ENCODE peak calls at places on chromosomes 16 and 17, in eight cellular contexts. C is heart right ventricle, Y is colonic mucosa, P is GM23338, J is fibroblast of lung, B is pancreas, H is MM.1S, A is prostate gland. E is an unnamed sample.

GRCh38 chr16:54976651-54977200 is 46.1 kb downstream of the IRX5 start:
- DNase-seq in C (no peak), Y (no peak), P (no peak), J (no peak), B (no peak), H (no peak), A (no peak), E (no peak)

GRCh38 chr17:49984283-49984682 is 10.7 kb downstream of the DLX3 start:
- DNase-seq in C (no peak), Y (no peak), P (peak), J (no peak), B (no peak), H (no peak), A (no peak), E (no peak)

GRCh38 chr17:43211480-43212402 is at the start of gene TMEM106A:
- DNase-seq in C (peak), Y (peak), P (peak), J (peak), B (peak), H (peak), A (peak), E (peak)

GRCh38 chr17:352421-353212 is at the start of gene RPH3AL:
- DNase-seq in C (peak), Y (peak), P (peak), J (peak), B (peak), H (no peak), A (peak), E (no peak)

GRCh38 chr17:74361613-74362391 is at the start of gene BTBD17:
- DNase-seq in C (peak), Y (peak), P (peak), J (no peak), B (peak), H (no peak), A (peak), E (peak)

GRCh38 chr17:69523252-69523861 is 108.9 kb downstream of the MAP2K6 start:
- DNase-seq in C (peak), Y (peak), P (peak), J (peak), B (no peak), H (peak), A (peak), E (peak)

GRCh38 chr17:67125924-67126323 is 81.6 kb downstream of the CACNG1 start:
- DNase-seq in C (no peak), Y (no peak), P (no peak), J (no peak), B (no peak), H (no peak), A (no peak), E (no peak)

GRCh38 chr17:45096926-45097325 is 35.4 kb downstream of the PLCD3 start:
- DNase-seq in C (no peak), Y (no peak), P (no peak), J (no peak), B (no peak), H (no peak), A (no peak), E (no peak)

GRCh38 chr16:25126820-25127232 is 15.3 kb downstream of the LCMT1 start:
- DNase-seq in C (no peak), Y (peak), P (no peak), J (peak), B (no peak), H (peak), A (no peak), E (peak)

GRCh38 chr17:44219126-44219635 is 294 bp downstream of the UBTF start:
- DNase-seq in C (peak), Y (peak), P (peak), J (peak), B (peak), H (peak), A (peak), E (peak)

GRCh38 chr17:35432176-35433074 is at the start of gene SLFN12:
- DNase-seq in C (peak), Y (peak), P (peak), J (peak), B (no peak), H (peak), A (no peak), E (peak)

GRCh38 chr16:2154533-2155090 is 970 bp upstream of the TRAF7 start:
- DNase-seq in C (no peak), Y (peak), P (peak), J (no peak), B (no peak), H (peak), A (no peak), E (no peak)

GRCh38 chr17:79465011-79466006 is 145.5 kb downstream of the RBFOX3 start:
- DNase-seq in C (no peak), Y (no peak), P (no peak), J (no peak), B (no peak), H (no peak), A (no peak), E (no peak)

GRCh38 chr17:35046740-35047283 is 16.7 kb downstream of the RFFL start:
- DNase-seq in C (no peak), Y (no peak), P (no peak), J (peak), B (no peak), H (peak), A (no peak), E (peak)

GRCh38 chr17:8744086-8744781 is 402 bp downstream of the CCDC42 start:
- DNase-seq in C (no peak), Y (no peak), P (no peak), J (no peak), B (no peak), H (no peak), A (no peak), E (no peak)

GRCh38 chr17:57507828-57508227 is 237.3 kb downstream of the CCDC182 start:
- DNase-seq in C (no peak), Y (no peak), P (no peak), J (no peak), B (no peak), H (no peak), A (no peak), E (no peak)

GRCh38 chr17:50348522-50349240 is 2.8 kb downstream of the XYLT2 start:
- DNase-seq in C (no peak), Y (no peak), P (no peak), J (peak), B (no peak), H (no peak), A (no peak), E (no peak)

GRCh38 chr16:74984194-74984669 is 691 bp downstream of the WDR59 start:
- DNase-seq in C (no peak), Y (no peak), P (no peak), J (peak), B (no peak), H (no peak), A (no peak), E (peak)

GRCh38 chr17:36705651-36706436 is 104.5 kb downstream of the MRM1 start:
- DNase-seq in C (no peak), Y (peak), P (peak), J (peak), B (peak), H (peak), A (no peak), E (peak)

DNA sequence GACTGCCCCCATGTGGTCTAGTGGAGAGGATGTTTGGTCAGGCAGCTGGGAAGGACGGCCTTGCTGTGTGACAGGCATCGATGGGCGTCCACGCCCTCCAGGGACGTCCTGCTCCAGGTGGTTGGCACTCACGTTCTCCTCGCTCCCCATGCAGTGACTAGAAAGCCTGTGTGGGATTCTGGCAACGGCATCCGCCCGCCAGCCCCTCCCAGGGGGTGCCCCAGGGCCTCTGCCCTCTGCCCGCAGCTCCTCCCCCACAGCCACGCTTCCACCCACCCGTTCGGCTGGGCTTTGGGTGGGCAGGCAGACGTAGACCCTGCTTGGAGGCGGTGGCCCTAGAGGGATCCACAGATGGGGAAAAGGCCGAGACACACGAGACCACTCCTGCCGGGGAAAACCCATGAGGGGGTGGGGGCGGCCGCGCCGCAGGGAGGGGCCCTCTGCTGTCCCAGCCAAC is 4.7 kb upstream of the IL17C start:
- DNase-seq in C (no peak), Y (peak), P (peak), J (no peak), B (no peak), H (peak), A (no peak), E (peak)
- TF ChIP-seq CTCF in C (peak), Y (peak), P (peak), J (no peak), B (no peak), H (peak), A (no peak), E (peak)

GRCh38 chr16:57727610-57728009 is 8.0 kb upstream of the KATNB1 start:
- DNase-seq in C (no peak), Y (no peak), P (no peak), J (no peak), B (no peak), H (no peak), A (no peak), E (no peak)
- TF ChIP-seq CTCF in C (no peak), Y (no peak), P (peak), J (no peak), B (no peak), H (no peak), A (no peak), E (no peak)

GRCh38 chr16:22052985-22053384 is 39.4 kb upstream of the VWA3A start:
- DNase-seq in C (no peak), Y (no peak), P (no peak), J (no peak), B (no peak), H (no peak), A (no peak), E (no peak)

GRCh38 chr16:22050963-22051362 is 41.4 kb upstream of the VWA3A start:
- DNase-seq in C (no peak), Y (no peak), P (no peak), J (no peak), B (no peak), H (no peak), A (no peak), E (no peak)

GRCh38 chr16:22054847-22055590 is 37.3 kb upstream of the VWA3A start:
- DNase-seq in C (no peak), Y (no peak), P (no peak), J (no peak), B (no peak), H (no peak), A (no peak), E (peak)

GRCh38 chr16:22053921-22054341 is 38.4 kb upstream of the VWA3A start:
- DNase-seq in C (no peak), Y (no peak), P (no peak), J (no peak), B (no peak), H (peak), A (no peak), E (no peak)

DNA sequence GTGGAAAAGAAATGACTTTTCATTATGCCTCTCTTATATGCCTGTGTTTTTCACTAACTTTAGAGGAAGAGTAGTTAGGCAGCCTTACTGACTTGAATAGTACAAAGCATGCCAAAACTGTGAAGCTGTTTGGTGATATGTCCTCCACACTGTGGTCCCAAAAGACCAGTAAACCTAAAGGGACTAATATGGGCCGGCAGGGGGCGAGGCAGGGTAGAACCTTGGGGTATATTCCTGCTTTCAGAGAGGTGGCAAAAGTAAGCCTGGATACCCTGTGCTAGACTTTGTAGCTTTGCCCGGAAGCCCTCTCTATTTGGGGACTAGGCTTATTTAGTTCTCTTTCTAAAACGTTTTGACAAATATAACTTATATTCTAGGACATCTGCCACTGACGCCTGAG is 36.5 kb upstream of the VWA3A start:
- DNase-seq in C (no peak), Y (no peak), P (peak), J (no peak), B (no peak), H (no peak), A (no peak), E (no peak)
- TF ChIP-seq CTCF in C (no peak), Y (no peak), P (peak), J (no peak), B (no peak), H (no peak), A (no peak), E (no peak)

DNA sequence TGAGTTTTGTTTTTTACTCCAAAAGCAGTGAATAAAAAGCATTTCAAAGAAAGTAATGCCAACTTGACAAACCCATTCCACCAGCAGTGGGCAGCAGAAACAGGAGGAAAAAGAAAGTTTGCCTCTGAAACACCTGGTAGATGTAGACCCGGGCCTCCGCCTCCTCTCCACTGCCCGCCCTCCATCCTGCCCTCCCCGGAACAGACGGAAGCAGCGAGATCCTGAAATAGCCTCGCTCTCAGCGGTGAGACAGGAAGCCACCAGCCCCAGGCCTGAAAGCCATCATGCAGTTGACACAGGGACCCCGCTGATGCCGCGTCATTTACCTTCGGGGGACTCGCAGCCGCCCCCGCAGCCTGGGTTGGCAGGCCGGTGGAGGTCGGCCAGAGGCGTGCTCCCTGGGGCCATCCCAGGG is 67.8 kb downstream of the C16orf78 start:
- DNase-seq in C (peak), Y (peak), P (peak), J (no peak), B (no peak), H (peak), A (no peak), E (peak)
- TF ChIP-seq CTCF in C (peak), Y (no peak), P (peak), J (no peak), B (no peak), H (peak), A (no peak), E (peak)

GRCh38 chr16:13873835-13874438 is 46.0 kb upstream of the ERCC4 start:
- DNase-seq in C (no peak), Y (no peak), P (peak), J (peak), B (no peak), H (no peak), A (no peak), E (no peak)
- TF ChIP-seq CTCF in C (peak), Y (no peak), P (peak), J (peak), B (no peak), H (peak), A (peak), E (no peak)

GRCh38 chr16:50839920-50840729 is 98.2 kb downstream of the CYLD start:
- DNase-seq in C (no peak), Y (no peak), P (peak), J (no peak), B (no peak), H (no peak), A (no peak), E (peak)
- TF ChIP-seq CTCF in C (no peak), Y (no peak), P (peak), J (no peak), B (no peak), H (no peak), A (no peak), E (no peak)

E was measured in activated CD8-positive, alpha-beta T cell treated with anti-CD3 and anti-CD28 coated beads for 36 hours.